ENCODE peak calls at places on chromosomes 13 and 19, in nine cellular contexts. One of them, this sample, is unnamed.

GRCh38 chr13:95862401-95862800 is 185.5 kb downstream of the DNAJC3 start:
- DNase-seq in A549: no peak
- DNase-seq in hypothalamus: no peak
- DNase-seq in fibroblast of lung: no peak
- DNase-seq in GM12865: no peak
- DNase-seq in AG09319: no peak
- DNase-seq in tibial artery: no peak
- DNase-seq in RWPE1: no peak
- DNase-seq in GM03348: no peak
- DNase-seq in this sample: peak; percentile 5

GRCh38 chr13:114259974-114260373 is 21.4 kb upstream of the UPF3A start:
- DNase-seq in fibroblast of lung: no peak
- DNase-seq in A549: no peak
- DNase-seq in hypothalamus: no peak
- DNase-seq in GM03348: no peak
- DNase-seq in AG09319: no peak
- DNase-seq in tibial artery: no peak
- DNase-seq in RWPE1: no peak
- DNase-seq in GM12865: peak; percentile 59
- DNase-seq in this sample: no peak

GRCh38 chr19:1216756-1217155 is 11.2 kb downstream of the STK11 start:
- DNase-seq in fibroblast of lung: no peak
- DNase-seq in AG09319: no peak
- DNase-seq in hypothalamus: no peak
- DNase-seq in RWPE1: no peak
- DNase-seq in A549: no peak
- DNase-seq in tibial artery: no peak
- DNase-seq in GM12865: no peak
- DNase-seq in GM03348: no peak
- DNase-seq in this sample: no peak

GRCh38 chr13:97851269-97851668 is 102.2 kb upstream of the IPO5 start:
- DNase-seq in hypothalamus: no peak
- DNase-seq in GM03348: no peak
- DNase-seq in A549: peak; percentile 3
- DNase-seq in fibroblast of lung: no peak
- DNase-seq in RWPE1: no peak
- DNase-seq in tibial artery: no peak
- DNase-seq in GM12865: no peak
- DNase-seq in AG09319: no peak
- DNase-seq in this sample: no peak

GRCh38 chr19:7928741-7929701 is 3.1 kb upstream of the CTXN1 start:
- DNase-seq in fibroblast of lung: peak; percentile 84
- DNase-seq in hypothalamus: no peak
- DNase-seq in tibial artery: peak; percentile 80
- DNase-seq in AG09319: peak; percentile 56
- DNase-seq in A549: peak; percentile 40
- DNase-seq in GM03348: peak; percentile 77
- DNase-seq in GM12865: peak; percentile 72
- DNase-seq in RWPE1: peak; percentile 58
- DNase-seq in this sample: peak; percentile 78

GRCh38 chr13:55199132-55199531 is 1941.6 kb upstream of the PRR20A start:
- DNase-seq in tibial artery: no peak
- DNase-seq in AG09319: no peak
- DNase-seq in fibroblast of lung: no peak
- DNase-seq in A549: peak; percentile 1
- DNase-seq in RWPE1: no peak
- DNase-seq in hypothalamus: no peak
- DNase-seq in GM03348: no peak
- DNase-seq in GM12865: no peak
- DNase-seq in this sample: no peak

GRCh38 chr13:44546164-44546563 is 30.0 kb downstream of the TSC22D1 start:
- DNase-seq in fibroblast of lung: no peak
- DNase-seq in hypothalamus: no peak
- DNase-seq in AG09319: no peak
- DNase-seq in GM03348: no peak
- DNase-seq in tibial artery: no peak
- DNase-seq in A549: no peak
- DNase-seq in GM12865: no peak
- DNase-seq in RWPE1: no peak
- DNase-seq in this sample: no peak

GRCh38 chr19:7924651-7925170 is 1.2 kb downstream of the CTXN1 start:
- DNase-seq in tibial artery: no peak
- DNase-seq in RWPE1: no peak
- DNase-seq in hypothalamus: no peak
- DNase-seq in GM12865: no peak
- DNase-seq in GM03348: no peak
- DNase-seq in fibroblast of lung: no peak
- DNase-seq in AG09319: no peak
- DNase-seq in A549: no peak
- DNase-seq in this sample: no peak

GRCh38 chr13:74325106-74325505 is 190.9 kb upstream of the KLF12 start:
- DNase-seq in A549: peak; percentile 11
- DNase-seq in GM03348: peak; percentile 42
- DNase-seq in tibial artery: no peak
- DNase-seq in AG09319: peak; percentile 19
- DNase-seq in hypothalamus: peak; percentile 49
- DNase-seq in RWPE1: no peak
- DNase-seq in fibroblast of lung: peak; percentile 84
- DNase-seq in GM12865: no peak
- DNase-seq in this sample: peak; percentile 60

GRCh38 chr19:39277598-39277997 is 9.4 kb downstream of the IFNL2 start:
- DNase-seq in GM03348: no peak
- DNase-seq in RWPE1: no peak
- DNase-seq in hypothalamus: no peak
- DNase-seq in GM12865: no peak
- DNase-seq in tibial artery: no peak
- DNase-seq in A549: peak; percentile 61
- DNase-seq in AG09319: no peak
- DNase-seq in fibroblast of lung: no peak
- DNase-seq in this sample: no peak

GRCh38 chr13:45073809-45074208 is 46.5 kb upstream of the GTF2F2 start:
- DNase-seq in tibial artery: no peak
- DNase-seq in GM03348: no peak
- DNase-seq in hypothalamus: no peak
- DNase-seq in GM12865: no peak
- DNase-seq in RWPE1: no peak
- DNase-seq in fibroblast of lung: no peak
- DNase-seq in AG09319: no peak
- DNase-seq in A549: peak; percentile 12
- DNase-seq in this sample: peak; percentile 6

GRCh38 chr13:113981201-113981605 is 7.3 kb upstream of the C13orf46 start:
- DNase-seq in GM03348: no peak
- DNase-seq in RWPE1: peak; percentile 59
- DNase-seq in tibial artery: no peak
- DNase-seq in hypothalamus: no peak
- DNase-seq in fibroblast of lung: no peak
- DNase-seq in AG09319: no peak
- DNase-seq in A549: peak; percentile 59
- DNase-seq in GM12865: no peak
- DNase-seq in this sample: peak; percentile 49

This sample was measured in LHCN-M2.